ENCODE peak calls at places on chromosomes 3 and 15, in ten cellular contexts. I is K562; E is psoas muscle; H is stomach; M is tibial nerve; C is right lobe of liver; Z is Karpas-422; L is SJCRH30; B is CD8-positive, alpha-beta T cell; D is spleen. U is an unnamed sample. For H3K4me1 and H3K36me3, the result is how much of the 10 kb centered on the place peaks cover.

GRCh38 chr3:70970952-70971351 is 612.6 kb downstream of the FOXP1 start:
- DNase-seq in I (no peak), C (no peak), B (no peak), M (no peak), D (no peak), Z (no peak), L (no peak), H (no peak), E (no peak), U (no peak)

GRCh38 chr3:62502315-62503300 is 129.3 kb upstream of the FEZF2 start:
- DNase-seq in L (no peak), M (no peak), D (no peak), E (no peak), C (no peak), Z (peak), B (no peak), I (no peak), H (no peak), U (no peak)

GRCh38 chr3:179956416-179956830 is 80.3 kb downstream of the PEX5L start:
- DNase-seq in C (no peak), Z (peak), L (no peak), E (no peak), D (no peak), I (no peak), M (no peak), B (no peak), H (no peak), U (no peak)

GRCh38 chr3:146162561-146162960 is 1.6 kb upstream of the PLOD2 start:
- DNase-seq in L (no peak), H (no peak), B (no peak), I (no peak), M (no peak), C (no peak), D (no peak), Z (no peak), E (no peak), U (no peak)

GRCh38 chr3:38165722-38166387 is 518 bp downstream of the OXSR1 start:
- DNase-seq in B (peak), C (peak), Z (peak), E (no peak), M (peak), L (peak), H (no peak), D (no peak), I (peak), U (no peak)

GRCh38 chr3:160140756-160141155 is 84.5 kb upstream of the C3orf80 start:
- DNase-seq in I (no peak), E (no peak), H (no peak), C (no peak), D (no peak), M (no peak), L (no peak), B (no peak), Z (peak), U (no peak)

GRCh38 chr3:12935023-12935860 is 93.9 kb upstream of the RPL32 start:
- DNase-seq in Z (no peak), B (no peak), L (peak), I (peak), D (no peak), E (no peak), C (no peak), M (no peak), H (no peak), U (peak)

GRCh38 chr3:76308541-76308940 is 523.2 kb upstream of the ZNF717 start:
- DNase-seq in L (no peak), C (no peak), Z (no peak), B (no peak), E (no peak), I (no peak), M (no peak), D (no peak), H (no peak), U (no peak)

GRCh38 chr15:96625251-96625650 is 294.8 kb downstream of the NR2F2 start:
- DNase-seq in I (no peak), E (no peak), M (no peak), H (no peak), D (no peak), B (no peak), C (no peak), Z (no peak), L (peak), U (no peak)

GRCh38 chr15:57865294-57865693 is 158.8 kb downstream of the POLR2M start:
- DNase-seq in D (no peak), E (no peak), L (no peak), I (peak), Z (peak), M (no peak), C (no peak), B (no peak), H (no peak), U (peak)

GRCh38 chr3:169923189-169923588 is 11.8 kb downstream of the SAMD7 start:
- DNase-seq in C (peak), M (peak), L (no peak), Z (no peak), H (peak), E (peak), I (peak), D (no peak), B (no peak), U (peak)

GRCh38 chr15:50778089-50778488 is 12.6 kb upstream of the SPPL2A start:
- DNase-seq in I (no peak), L (no peak), M (no peak), B (no peak), E (no peak), H (no peak), C (no peak), D (no peak), Z (no peak), U (no peak)

GRCh38 chr3:11954312-11954934 is 49.8 kb upstream of the SYN2 start:
- DNase-seq in L (peak), D (no peak), M (no peak), C (no peak), B (no peak), H (peak), Z (no peak), I (peak), E (no peak), U (peak)

GRCh38 chr3:139288266-139288821 is 55.5 kb upstream of the MRPS22 start:
- DNase-seq in E (no peak), H (peak), I (peak), D (no peak), C (peak), L (no peak), B (no peak), M (no peak), Z (no peak), U (no peak)

GRCh38 chr3:31565288-31565687 is 32.6 kb downstream of the STT3B start:
- DNase-seq in Z (no peak), C (no peak), E (no peak), I (peak), B (no peak), D (no peak), L (no peak), M (no peak), H (no peak), U (no peak)

GRCh38 chr3:13750731-13751130 is 129.1 kb downstream of the WNT7A start:
- DNase-seq in M (no peak), B (no peak), H (no peak), I (no peak), E (no peak), D (no peak), Z (no peak), L (no peak), C (no peak), U (no peak)

GRCh38 chr3:98884675-98885371 is 16.7 kb downstream of the DCBLD2 start:
- DNase-seq in E (no peak), I (no peak), H (no peak), C (no peak), L (no peak), M (no peak), B (no peak), D (no peak), Z (no peak), U (no peak)

GRCh38 chr3:97684490-97684889 is 80.1 kb upstream of the ARL6 start:
- DNase-seq in M (no peak), B (no peak), L (no peak), I (no peak), D (no peak), Z (no peak), E (no peak), H (no peak), C (no peak), U (no peak)

GRCh38 chr3:185766645-185767323 is 58.1 kb downstream of the IGF2BP2 start:
- DNase-seq in D (no peak), Z (no peak), H (no peak), B (no peak), E (no peak), M (no peak), C (no peak), I (no peak), L (no peak), U (no peak)

GRCh38 chr3:66047321-66048050 is 8.8 kb upstream of the MAGI1 start:
- DNase-seq in C (no peak), D (no peak), L (no peak), B (no peak), H (no peak), E (no peak), M (peak), I (no peak), Z (no peak), U (no peak)

GRCh38 chr3:64122476-64122875 is 99.2 kb upstream of the PSMD6 start:
- DNase-seq in C (no peak), L (no peak), D (no peak), E (no peak), Z (no peak), B (no peak), M (no peak), I (no peak), H (no peak), U (no peak)

GRCh38 chr3:90184861-90185260 is 1077.4 kb downstream of the EPHA3 start:
- DNase-seq in C (no peak), E (no peak), L (no peak), M (no peak), H (no peak), Z (no peak), B (no peak), D (no peak), I (no peak), U (no peak)

GRCh38 chr15:67781907-67782559 is 43.3 kb upstream of the SKOR1 start:
- DNase-seq in I (no peak), M (no peak), B (no peak), C (no peak), E (no peak), H (no peak), L (peak), Z (peak), D (no peak), U (no peak)

GRCh38 chr3:112448939-112449338 is 50.3 kb downstream of the BTLA start:
- DNase-seq in Z (no peak), D (no peak), B (no peak), L (no peak), H (no peak), C (no peak), M (no peak), E (no peak), I (no peak), U (no peak)

GRCh38 chr3:4528802-4529201 is 35.7 kb downstream of the ITPR1 start:
- DNase-seq in I (no peak), M (no peak), C (no peak), Z (no peak), E (no peak), D (no peak), B (no peak), H (no peak), L (no peak), U (no peak)

GRCh38 chr3:185696039-185696438 is 109.9 kb downstream of the SENP2 start:
- DNase-seq in L (no peak), I (no peak), Z (no peak), M (no peak), C (no peak), B (no peak), D (no peak), E (no peak), H (no peak), U (no peak)

DNA sequence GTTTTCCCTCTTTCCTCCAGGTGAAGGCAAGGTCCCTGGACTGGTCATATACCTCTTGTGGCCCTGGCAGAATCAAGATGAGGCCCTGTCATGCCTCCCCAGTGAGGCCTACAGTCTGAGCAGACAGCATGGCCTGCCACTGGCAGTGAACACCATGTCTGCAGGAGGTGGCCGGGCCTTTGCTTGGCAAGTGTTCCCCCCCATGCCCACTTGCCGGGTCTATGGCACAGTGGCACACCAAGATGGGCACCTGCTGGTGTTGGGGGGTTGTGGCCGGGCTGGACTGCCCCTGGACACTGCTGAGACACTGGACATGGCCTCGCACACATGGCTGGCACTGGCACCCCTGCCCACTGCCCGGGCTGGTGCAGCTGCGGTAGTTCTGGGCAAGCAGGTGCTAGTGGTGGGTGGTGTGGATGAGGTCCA is 1.2 kb downstream of the KLHDC8B start:
- DNase-seq in C (no peak), L (no peak), M (no peak), B (no peak), H (no peak), Z (peak), D (no peak), I (no peak), E (no peak), U (no peak)
- H3K4me3 ChIP-seq in C (peak), L (no peak), M (peak), B (no peak), H (peak), Z (no peak), D (peak), I (peak), E (peak), U (peak)

DNA sequence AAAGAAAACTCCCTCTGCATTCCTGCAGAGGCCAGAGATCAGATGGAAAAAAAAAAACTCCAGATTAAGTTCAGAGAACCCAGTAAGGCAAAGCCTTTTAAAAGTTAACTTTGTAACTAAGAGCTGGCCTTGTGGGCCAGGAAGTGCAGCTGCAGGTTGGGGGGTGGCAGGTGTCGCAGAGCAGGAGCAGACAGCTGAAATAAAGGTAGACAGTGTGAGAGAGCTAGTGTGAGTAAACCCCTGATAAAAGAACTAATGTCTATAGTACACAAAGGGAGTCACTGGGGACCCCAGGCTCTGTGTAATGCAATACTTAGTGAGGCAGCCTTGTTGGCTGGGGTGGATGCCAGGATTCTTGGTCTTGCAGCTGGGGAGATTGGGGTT is 42.1 kb downstream of the PPCDC start:
- DNase-seq in B (no peak), D (no peak), H (no peak), I (no peak), E (no peak), M (no peak), C (no peak), L (peak), Z (no peak), U (no peak)
- H3K4me1 ChIP-seq in B (under half), D (half or more), H (under half), I (under half), E (under half), M (under half), C (under half), L (half or more), Z (under half), U (under half)

GRCh38 chr15:65451989-65452388 is 29.2 kb upstream of the IGDCC4 start:
- DNase-seq in B (no peak), Z (no peak), I (no peak), E (no peak), C (no peak), M (no peak), D (no peak), H (no peak), L (no peak), U (no peak)
- H3K36me3 ChIP-seq in B (under half), Z (under half), I (half or more), E (half or more), C (under half), M (under half), D (half or more), H (half or more), L (half or more), U (half or more)

GRCh38 chr15:86327230-86327865 is 247.7 kb downstream of the AGBL1 start:
- DNase-seq in E (no peak), I (no peak), B (no peak), L (no peak), H (no peak), Z (no peak), C (no peak), M (no peak), D (no peak), U (no peak)
- H3K4me3 ChIP-seq in E (no peak), I (no peak), B (no peak), L (no peak), H (no peak), Z (no peak), C (no peak), M (no peak), D (no peak), U (no peak)

GRCh38 chr15:64249842-64250575 is 87.2 kb upstream of the PPIB start:
- DNase-seq in L (no peak), I (no peak), Z (no peak), D (no peak), C (no peak), M (no peak), B (no peak), E (no peak), H (no peak), U (no peak)

GRCh38 chr15:64247906-64248541 is 85.2 kb upstream of the PPIB start:
- DNase-seq in L (peak), H (no peak), M (no peak), B (no peak), E (no peak), Z (no peak), D (no peak), C (no peak), I (peak), U (no peak)

GRCh38 chr15:64249406-64249805 is 86.6 kb upstream of the PPIB start:
- DNase-seq in C (no peak), E (no peak), D (no peak), B (no peak), I (no peak), L (no peak), Z (no peak), M (no peak), H (no peak), U (no peak)

GRCh38 chr15:64251121-64251520 is 88.3 kb upstream of the PPIB start:
- DNase-seq in E (no peak), M (no peak), C (no peak), L (peak), B (no peak), Z (no peak), D (no peak), H (no peak), I (no peak), U (no peak)

DNA sequence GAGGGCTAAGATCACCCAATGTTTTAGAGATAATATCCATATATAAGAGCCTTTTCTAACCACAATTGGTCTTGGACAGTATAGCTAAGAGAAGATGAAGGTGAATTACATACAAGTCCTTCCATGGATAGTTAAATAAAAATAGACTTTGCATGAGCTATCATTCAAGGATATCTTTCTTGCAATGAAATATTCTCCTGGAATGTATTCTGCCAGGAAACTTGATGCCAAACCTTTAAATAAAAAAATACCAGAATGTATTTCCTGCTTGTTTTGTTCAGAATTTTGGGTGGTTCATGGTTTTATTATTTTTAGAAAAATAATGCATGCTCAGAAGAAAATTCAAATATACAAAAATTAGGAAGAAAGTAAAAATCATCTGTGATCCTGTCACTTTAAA is 88.8 kb upstream of the PPIB start:
- DNase-seq in H (no peak), E (no peak), B (no peak), L (no peak), C (no peak), D (no peak), Z (no peak), M (no peak), I (no peak), U (no peak)
- H3K4me1 ChIP-seq in H (under half), E (under half), B (under half), L (under half), C (under half), D (under half), Z (under half), M (under half), I (under half), U (under half)

GRCh38 chr15:42344763-42345162 is 14.5 kb upstream of the CAPN3 start:
- DNase-seq in B (no peak), I (no peak), E (no peak), H (no peak), C (no peak), M (peak), Z (no peak), L (no peak), D (no peak), U (no peak)

GRCh38 chr15:42345502-42345901 is 13.8 kb upstream of the CAPN3 start:
- DNase-seq in D (no peak), C (no peak), M (no peak), E (no peak), I (no peak), B (no peak), L (no peak), H (no peak), Z (no peak), U (no peak)

GRCh38 chr15:42348083-42348482 is 11.2 kb upstream of the CAPN3 start:
- DNase-seq in M (no peak), I (no peak), D (no peak), H (no peak), L (no peak), B (no peak), Z (no peak), E (no peak), C (no peak), U (no peak)

GRCh38 chr15:42338500-42338899 is 20.8 kb upstream of the CAPN3 start:
- DNase-seq in Z (no peak), M (no peak), D (no peak), E (no peak), L (no peak), I (no peak), H (no peak), B (no peak), C (no peak), U (no peak)

DNA sequence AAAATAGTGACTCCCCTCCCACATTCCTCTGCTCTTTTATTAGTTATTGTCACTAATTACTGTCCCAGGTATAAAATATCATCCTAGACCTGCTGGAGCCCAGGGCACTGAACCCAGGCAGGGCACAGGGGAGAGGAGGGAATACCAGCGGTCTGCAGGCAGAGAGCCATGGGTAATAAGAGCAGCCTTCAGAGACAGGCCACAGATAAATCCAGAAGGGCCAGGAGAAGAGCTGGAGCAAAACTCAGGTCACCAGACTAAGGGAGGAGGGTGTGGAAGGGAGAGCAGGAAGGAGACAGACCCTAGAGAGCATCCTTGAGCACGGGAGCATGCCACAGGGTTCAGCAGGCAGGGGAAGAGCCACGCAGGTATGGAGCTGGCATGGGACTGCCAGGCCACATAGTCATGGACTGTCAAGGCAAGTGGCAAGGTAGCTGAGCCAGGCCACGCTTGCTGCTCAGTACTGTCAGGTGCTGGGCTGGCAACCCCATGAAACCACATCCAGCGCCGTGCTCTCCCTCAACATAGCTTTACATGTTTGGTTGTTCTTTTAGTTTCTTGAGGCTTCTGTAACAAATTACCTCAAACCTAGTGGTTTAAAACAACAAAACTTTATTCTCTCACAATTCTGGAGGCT is 15.6 kb upstream of the CAPN3 start:
- DNase-seq in L (no peak), D (no peak), B (no peak), C (no peak), I (no peak), H (no peak), E (no peak), Z (no peak), M (no peak), U (no peak)
- H3K36me3 ChIP-seq in L (under half), D (under half), B (under half), C (under half), I (under half), H (under half), E (half or more), Z (under half), M (under half), U (under half)

DNA sequence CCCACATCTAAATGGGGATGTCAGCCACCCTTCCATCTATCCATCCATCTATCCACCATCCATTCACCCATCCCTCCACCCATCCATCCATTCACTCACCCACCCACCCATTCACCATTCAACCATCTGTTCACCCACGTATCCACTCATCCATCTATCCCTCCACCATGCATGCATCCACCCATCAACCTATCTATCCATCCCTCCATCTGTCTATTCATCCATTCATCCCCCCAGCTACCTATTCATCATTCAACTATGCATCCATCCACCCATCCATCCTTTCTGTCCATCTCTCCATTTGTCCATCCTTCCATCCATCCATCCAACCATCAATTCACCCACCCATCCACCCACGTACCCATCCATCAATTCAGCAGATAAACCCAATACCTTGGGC is 14.6 kb downstream of the ITIH3 start:
- DNase-seq in H (no peak), D (no peak), B (no peak), E (no peak), C (no peak), I (no peak), M (no peak), Z (no peak), L (no peak), U (no peak)
- H3K4me3 ChIP-seq in H (no peak), D (no peak), B (no peak), E (no peak), C (no peak), I (no peak), M (no peak), Z (no peak), L (no peak), U (no peak)

U was measured in BE2C.